ENCODE peak calls at places on chromosome X, in seven cellular contexts. One of them, this sample, is unnamed. For H3K4me1, the result is how much of the 10 kb centered on the place peaks cover.

GRCh38 chrX:42536286-42536685 is 241.7 kb downstream of the PPP1R2C start:
- DNase-seq in A549: no peak
- DNase-seq in colonic mucosa: no peak
- DNase-seq in cardiac muscle cell: no peak
- DNase-seq in IMR-90: no peak
- DNase-seq in stomach: no peak
- DNase-seq in endodermal cell: no peak
- DNase-seq in this sample: no peak

GRCh38 chrX:55389376-55389775 is 62.6 kb upstream of the MAGEH1 start:
- DNase-seq in A549: no peak
- DNase-seq in colonic mucosa: no peak
- DNase-seq in cardiac muscle cell: no peak
- DNase-seq in IMR-90: no peak
- DNase-seq in stomach: no peak
- DNase-seq in endodermal cell: no peak
- DNase-seq in this sample: no peak

GRCh38 chrX:2928127-2928582 is 984 bp downstream of the ARSD start:
- DNase-seq in A549: no peak
- DNase-seq in colonic mucosa: peak
- DNase-seq in cardiac muscle cell: peak
- DNase-seq in IMR-90: peak
- DNase-seq in stomach: peak
- DNase-seq in endodermal cell: no peak
- DNase-seq in this sample: no peak

GRCh38 chrX:11242704-11243103 is 50.5 kb upstream of the AMELX start:
- DNase-seq in A549: no peak
- DNase-seq in colonic mucosa: no peak
- DNase-seq in cardiac muscle cell: no peak
- DNase-seq in IMR-90: no peak
- DNase-seq in stomach: no peak
- DNase-seq in endodermal cell: no peak
- DNase-seq in this sample: no peak

GRCh38 chrX:15838017-15838416 is 16.6 kb downstream of the AP1S2 start:
- DNase-seq in A549: peak
- DNase-seq in colonic mucosa: no peak
- DNase-seq in cardiac muscle cell: no peak
- DNase-seq in IMR-90: no peak
- DNase-seq in stomach: no peak
- DNase-seq in endodermal cell: peak
- DNase-seq in this sample: no peak

GRCh38 chrX:72475952-72476668 is 96.5 kb downstream of the HDAC8 start:
- DNase-seq in A549: no peak
- DNase-seq in colonic mucosa: no peak
- DNase-seq in cardiac muscle cell: no peak
- DNase-seq in IMR-90: no peak
- DNase-seq in stomach: no peak
- DNase-seq in endodermal cell: no peak
- DNase-seq in this sample: peak

GRCh38 chrX:47645530-47645929 is 4.8 kb downstream of the ELK1 start:
- DNase-seq in A549: no peak
- DNase-seq in colonic mucosa: no peak
- DNase-seq in cardiac muscle cell: no peak
- DNase-seq in IMR-90: no peak
- DNase-seq in stomach: no peak
- DNase-seq in endodermal cell: no peak
- DNase-seq in this sample: peak

GRCh38 chrX:23228950-23229448 is 105.7 kb upstream of the PTCHD1 start:
- DNase-seq in A549: no peak
- DNase-seq in colonic mucosa: no peak
- DNase-seq in cardiac muscle cell: peak
- DNase-seq in IMR-90: no peak
- DNase-seq in stomach: no peak
- DNase-seq in endodermal cell: peak
- DNase-seq in this sample: peak

GRCh38 chrX:115233497-115234219 is at the start of gene LRCH2:
- DNase-seq in A549: no peak
- DNase-seq in colonic mucosa: peak
- DNase-seq in cardiac muscle cell: peak
- DNase-seq in IMR-90: peak
- DNase-seq in stomach: no peak
- DNase-seq in endodermal cell: peak
- DNase-seq in this sample: no peak

GRCh38 chrX:135437867-135438733 is 16.4 kb downstream of the SMIM10L2A start:
- DNase-seq in A549: peak
- DNase-seq in colonic mucosa: no peak
- DNase-seq in cardiac muscle cell: no peak
- DNase-seq in IMR-90: no peak
- DNase-seq in stomach: no peak
- DNase-seq in endodermal cell: peak
- DNase-seq in this sample: no peak
- TF ChIP-seq CTCF in A549: peak
- TF ChIP-seq CTCF in colonic mucosa: no peak
- TF ChIP-seq CTCF in cardiac muscle cell: no peak
- TF ChIP-seq CTCF in IMR-90: no peak
- TF ChIP-seq CTCF in stomach: no peak
- TF ChIP-seq CTCF in endodermal cell: peak
- TF ChIP-seq CTCF in this sample: no peak

GRCh38 chrX:153983321-153983729 is 10.8 kb downstream of the TMEM187 start:
- DNase-seq in A549: no peak
- DNase-seq in colonic mucosa: no peak
- DNase-seq in cardiac muscle cell: no peak
- DNase-seq in IMR-90: no peak
- DNase-seq in stomach: no peak
- DNase-seq in endodermal cell: no peak
- DNase-seq in this sample: no peak

GRCh38 chrX:153984351-153985178 is 12.0 kb downstream of the TMEM187 start:
- DNase-seq in A549: no peak
- DNase-seq in colonic mucosa: no peak
- DNase-seq in cardiac muscle cell: no peak
- DNase-seq in IMR-90: no peak
- DNase-seq in stomach: no peak
- DNase-seq in endodermal cell: no peak
- DNase-seq in this sample: no peak

GRCh38 chrX:153981771-153982533 is 9.4 kb downstream of the TMEM187 start:
- DNase-seq in A549: no peak
- DNase-seq in colonic mucosa: no peak
- DNase-seq in cardiac muscle cell: no peak
- DNase-seq in IMR-90: no peak
- DNase-seq in stomach: no peak
- DNase-seq in endodermal cell: no peak
- DNase-seq in this sample: no peak

DNA sequence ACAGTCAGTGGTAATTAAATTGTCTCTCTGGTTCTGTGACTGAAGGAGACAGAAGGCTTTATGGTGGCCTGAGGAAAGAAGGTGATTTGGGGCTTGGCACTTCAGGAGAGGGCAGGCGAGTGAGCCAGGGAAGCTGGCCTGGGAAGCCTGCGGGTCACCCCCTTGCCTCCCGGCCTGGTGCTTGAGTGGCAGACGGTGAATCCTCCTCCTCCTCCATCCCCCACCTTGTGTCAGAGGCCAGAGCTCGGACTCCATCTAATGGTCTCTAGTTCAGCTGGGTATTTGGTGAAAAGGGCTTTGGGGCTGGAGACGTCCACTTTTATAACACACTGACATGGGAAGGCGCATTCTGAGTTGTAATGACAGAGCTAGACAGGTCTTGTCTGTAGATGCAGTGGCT is 8.7 kb downstream of the TMEM187 start:
- DNase-seq in A549: no peak
- DNase-seq in colonic mucosa: no peak
- DNase-seq in cardiac muscle cell: no peak
- DNase-seq in IMR-90: no peak
- DNase-seq in stomach: no peak
- DNase-seq in endodermal cell: no peak
- DNase-seq in this sample: no peak
- H3K4me1 ChIP-seq in A549: under half
- H3K4me1 ChIP-seq in colonic mucosa: under half
- H3K4me1 ChIP-seq in cardiac muscle cell: under half
- H3K4me1 ChIP-seq in IMR-90: under half
- H3K4me1 ChIP-seq in stomach: under half
- H3K4me1 ChIP-seq in endodermal cell: under half
- H3K4me1 ChIP-seq in this sample: under half

GRCh38 chrX:150790021-150790420 is 96.8 kb downstream of the MTMR1 start:
- DNase-seq in A549: no peak
- DNase-seq in colonic mucosa: no peak
- DNase-seq in cardiac muscle cell: no peak
- DNase-seq in IMR-90: no peak
- DNase-seq in stomach: no peak
- DNase-seq in endodermal cell: no peak
- DNase-seq in this sample: no peak
- TF ChIP-seq CTCF in A549: no peak
- TF ChIP-seq CTCF in colonic mucosa: no peak
- TF ChIP-seq CTCF in cardiac muscle cell: no peak
- TF ChIP-seq CTCF in IMR-90: no peak
- TF ChIP-seq CTCF in stomach: no peak
- TF ChIP-seq CTCF in endodermal cell: no peak
- TF ChIP-seq CTCF in this sample: no peak

GRCh38 chrX:66756717-66757116 is 117.8 kb upstream of the EDA2R start:
- DNase-seq in A549: no peak
- DNase-seq in colonic mucosa: no peak
- DNase-seq in cardiac muscle cell: no peak
- DNase-seq in IMR-90: no peak
- DNase-seq in stomach: no peak
- DNase-seq in endodermal cell: no peak
- DNase-seq in this sample: no peak
- H3K4me1 ChIP-seq in A549: under half
- H3K4me1 ChIP-seq in colonic mucosa: under half
- H3K4me1 ChIP-seq in cardiac muscle cell: under half
- H3K4me1 ChIP-seq in IMR-90: under half
- H3K4me1 ChIP-seq in stomach: under half
- H3K4me1 ChIP-seq in endodermal cell: under half
- H3K4me1 ChIP-seq in this sample: under half

GRCh38 chrX:13281289-13281688 is 38.6 kb downstream of the ATXN3L start:
- DNase-seq in A549: no peak
- DNase-seq in colonic mucosa: no peak
- DNase-seq in cardiac muscle cell: no peak
- DNase-seq in IMR-90: no peak
- DNase-seq in stomach: no peak
- DNase-seq in endodermal cell: no peak
- DNase-seq in this sample: no peak
- TF ChIP-seq CTCF in A549: no peak
- TF ChIP-seq CTCF in colonic mucosa: no peak
- TF ChIP-seq CTCF in cardiac muscle cell: no peak
- TF ChIP-seq CTCF in IMR-90: no peak
- TF ChIP-seq CTCF in stomach: no peak
- TF ChIP-seq CTCF in endodermal cell: no peak
- TF ChIP-seq CTCF in this sample: no peak

GRCh38 chrX:12867746-12868145 is 874 bp downstream of the TLR7 start:
- DNase-seq in A549: no peak
- DNase-seq in colonic mucosa: no peak
- DNase-seq in cardiac muscle cell: no peak
- DNase-seq in IMR-90: no peak
- DNase-seq in stomach: no peak
- DNase-seq in endodermal cell: no peak
- DNase-seq in this sample: no peak

GRCh38 chrX:12872741-12873140 is 5.9 kb downstream of the TLR7 start:
- DNase-seq in A549: no peak
- DNase-seq in colonic mucosa: no peak
- DNase-seq in cardiac muscle cell: no peak
- DNase-seq in IMR-90: no peak
- DNase-seq in stomach: no peak
- DNase-seq in endodermal cell: no peak
- DNase-seq in this sample: no peak

GRCh38 chrX:12874599-12874998 is 7.7 kb downstream of the TLR7 start:
- DNase-seq in A549: no peak
- DNase-seq in colonic mucosa: no peak
- DNase-seq in cardiac muscle cell: no peak
- DNase-seq in IMR-90: no peak
- DNase-seq in stomach: no peak
- DNase-seq in endodermal cell: no peak
- DNase-seq in this sample: no peak

GRCh38 chrX:12868747-12869146 is 1.9 kb downstream of the TLR7 start:
- DNase-seq in A549: no peak
- DNase-seq in colonic mucosa: no peak
- DNase-seq in cardiac muscle cell: no peak
- DNase-seq in IMR-90: no peak
- DNase-seq in stomach: no peak
- DNase-seq in endodermal cell: no peak
- DNase-seq in this sample: no peak

DNA sequence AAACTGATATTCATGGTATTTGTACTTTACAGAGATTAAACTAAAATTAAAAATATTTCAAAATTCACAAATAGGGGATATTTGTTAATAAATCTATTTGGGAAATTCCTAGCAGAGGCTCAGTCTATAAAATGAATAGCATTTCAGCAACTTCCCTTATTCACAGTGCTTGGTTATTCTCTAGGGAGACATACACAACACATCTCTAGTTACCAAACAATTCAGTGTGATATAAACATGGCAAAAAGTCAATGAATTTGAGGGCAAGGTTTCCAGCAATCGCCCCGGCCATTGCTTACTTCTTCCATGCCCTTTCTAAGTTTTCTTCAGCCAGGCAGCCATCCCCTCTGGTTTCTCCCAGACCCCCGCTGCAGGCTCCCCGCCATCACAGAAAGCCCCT is 4.3 kb downstream of the TLR7 start:
- DNase-seq in A549: no peak
- DNase-seq in colonic mucosa: no peak
- DNase-seq in cardiac muscle cell: no peak
- DNase-seq in IMR-90: no peak
- DNase-seq in stomach: no peak
- DNase-seq in endodermal cell: no peak
- DNase-seq in this sample: no peak
- H3K4me1 ChIP-seq in A549: under half
- H3K4me1 ChIP-seq in colonic mucosa: under half
- H3K4me1 ChIP-seq in cardiac muscle cell: under half
- H3K4me1 ChIP-seq in IMR-90: under half
- H3K4me1 ChIP-seq in stomach: under half
- H3K4me1 ChIP-seq in endodermal cell: under half
- H3K4me1 ChIP-seq in this sample: under half

DNA sequence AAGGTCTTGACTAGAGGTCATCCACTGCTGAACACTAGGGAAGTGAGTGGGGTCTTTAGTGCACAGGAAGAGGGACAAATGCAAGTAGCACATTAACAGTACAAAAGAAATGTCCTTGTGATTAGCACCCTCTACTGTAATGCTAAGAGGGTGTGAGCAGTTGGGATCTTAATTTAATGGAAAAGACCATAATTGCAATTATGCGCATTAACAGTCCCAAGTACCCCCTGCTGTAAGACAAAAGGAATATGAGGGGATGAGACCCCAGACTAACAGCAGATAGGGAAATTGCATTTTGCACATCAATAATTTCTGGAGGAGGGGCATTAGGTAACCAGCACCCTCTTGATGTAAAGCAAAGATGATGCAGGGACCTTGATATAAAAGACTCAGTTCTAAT is 285.0 kb downstream of the CHIC1 start:
- DNase-seq in A549: no peak
- DNase-seq in colonic mucosa: no peak
- DNase-seq in cardiac muscle cell: no peak
- DNase-seq in IMR-90: no peak
- DNase-seq in stomach: no peak
- DNase-seq in endodermal cell: no peak
- DNase-seq in this sample: no peak
- TF ChIP-seq CTCF in A549: no peak
- TF ChIP-seq CTCF in colonic mucosa: no peak
- TF ChIP-seq CTCF in cardiac muscle cell: no peak
- TF ChIP-seq CTCF in IMR-90: peak
- TF ChIP-seq CTCF in stomach: no peak
- TF ChIP-seq CTCF in endodermal cell: no peak
- TF ChIP-seq CTCF in this sample: peak

This sample was measured in foreskin keratinocyte.